ENCODE peak calls at places on chromosomes 1 and 21, in nine cellular contexts. F is skeletal muscle cell, T is EL, J is pancreas, Q is epithelial cell of proximal tubule, Y is transverse colon, W is AG09319, D is GM20000, G is ecto neural progenitor cell. R is an unnamed sample.

GRCh38 chr1:22710688-22711024 is at the start of gene EPHB2:
- DNase-seq in F (no peak), T (peak), J (peak), Q (no peak), Y (peak), W (no peak), D (peak), G (peak), R (no peak)

GRCh38 chr21:44970766-44971671 is 31.2 kb downstream of the SLX9 start:
- DNase-seq in F (no peak), T (no peak), J (no peak), Q (no peak), Y (no peak), W (no peak), D (no peak), G (no peak), R (no peak)

GRCh38 chr1:44505210-44505993 is 100.3 kb downstream of the RNF220 start:
- DNase-seq in F (no peak), T (no peak), J (no peak), Q (no peak), Y (no peak), W (no peak), D (no peak), G (peak), R (no peak)

GRCh38 chr1:157181258-157181657 is 43.1 kb upstream of the ETV3 start:
- DNase-seq in F (no peak), T (no peak), J (no peak), Q (no peak), Y (no peak), W (no peak), D (peak), G (no peak), R (no peak)

GRCh38 chr1:26578167-26578566 is 48.6 kb downstream of the RPS6KA1 start:
- DNase-seq in F (no peak), T (no peak), J (no peak), Q (no peak), Y (no peak), W (no peak), D (no peak), G (no peak), R (no peak)

GRCh38 chr1:246333855-246334254 is 173.2 kb downstream of the SMYD3 start:
- DNase-seq in F (no peak), T (no peak), J (no peak), Q (no peak), Y (no peak), W (no peak), D (no peak), G (no peak), R (no peak)

GRCh38 chr1:28591708-28592313 is at the start of gene RAB42:
- DNase-seq in F (no peak), T (peak), J (peak), Q (no peak), Y (peak), W (no peak), D (peak), G (peak), R (no peak)

GRCh38 chr1:18893120-18893519 is 9.2 kb downstream of the ALDH4A1 start:
- DNase-seq in F (no peak), T (peak), J (no peak), Q (no peak), Y (no peak), W (no peak), D (no peak), G (no peak), R (no peak)

GRCh38 chr1:157156058-157156541 is 17.9 kb upstream of the ETV3 start:
- DNase-seq in F (no peak), T (peak), J (peak), Q (no peak), Y (peak), W (no peak), D (peak), G (peak), R (no peak)

GRCh38 chr21:42311816-42312625 is 3.2 kb downstream of the TFF3 start:
- DNase-seq in F (no peak), T (no peak), J (peak), Q (no peak), Y (no peak), W (no peak), D (no peak), G (peak), R (no peak)

GRCh38 chr1:196355206-196355786 is 252.9 kb downstream of the KCNT2 start:
- DNase-seq in F (no peak), T (peak), J (no peak), Q (no peak), Y (no peak), W (peak), D (no peak), G (no peak), R (no peak)

GRCh38 chr1:155178441-155179106 is 4.9 kb downstream of the TRIM46 start:
- DNase-seq in F (no peak), T (no peak), J (peak), Q (no peak), Y (peak), W (no peak), D (peak), G (peak), R (no peak)